ENCODE peak calls at places on chromosomes 1 and 21, in seven cellular contexts. One of them, this sample, is unnamed.

GRCh38 chr1:8388732-8389562 is 71.0 kb downstream of the SLC45A1 start:
- DNase-seq in fibroblast of the conjunctiva: no peak
- DNase-seq in lower leg skin: no peak
- DNase-seq in cardiac muscle cell: no peak
- DNase-seq in stimulated activated CD4-positive, alpha-beta T cell treated with anti-CD3 and anti-CD28 coated beads, Interleukin-1b, Interleukin-23, amount 100 ng/mL, for 48 hours: no peak
- DNase-seq in dorsolateral prefrontal cortex: no peak
- DNase-seq in stimulated activated naive CD8-positive, alpha-beta T cell treated with anti-CD3 and anti-CD28 coated beads, Interleukin-15, Interleukin-2, amounts not matched to agents 100 U/mL and 50 U/mL, for 24 hours: no peak
- DNase-seq in this sample: no peak

GRCh38 chr1:93080424-93080823 is 1.3 kb downstream of the MTF2 start:
- DNase-seq in fibroblast of the conjunctiva: peak
- DNase-seq in lower leg skin: no peak
- DNase-seq in cardiac muscle cell: peak
- DNase-seq in stimulated activated CD4-positive, alpha-beta T cell treated with anti-CD3 and anti-CD28 coated beads, Interleukin-1b, Interleukin-23, amount 100 ng/mL, for 48 hours: no peak
- DNase-seq in dorsolateral prefrontal cortex: no peak
- DNase-seq in stimulated activated naive CD8-positive, alpha-beta T cell treated with anti-CD3 and anti-CD28 coated beads, Interleukin-15, Interleukin-2, amounts not matched to agents 100 U/mL and 50 U/mL, for 24 hours: no peak
- DNase-seq in this sample: peak

GRCh38 chr1:60431593-60431992 is 358.0 kb upstream of the C1orf87 start:
- DNase-seq in fibroblast of the conjunctiva: peak
- DNase-seq in lower leg skin: no peak
- DNase-seq in cardiac muscle cell: peak
- DNase-seq in stimulated activated CD4-positive, alpha-beta T cell treated with anti-CD3 and anti-CD28 coated beads, Interleukin-1b, Interleukin-23, amount 100 ng/mL, for 48 hours: no peak
- DNase-seq in dorsolateral prefrontal cortex: no peak
- DNase-seq in stimulated activated naive CD8-positive, alpha-beta T cell treated with anti-CD3 and anti-CD28 coated beads, Interleukin-15, Interleukin-2, amounts not matched to agents 100 U/mL and 50 U/mL, for 24 hours: no peak
- DNase-seq in this sample: no peak

GRCh38 chr1:227342075-227342829 is 24.0 kb upstream of the CDC42BPA start:
- DNase-seq in fibroblast of the conjunctiva: no peak
- DNase-seq in lower leg skin: no peak
- DNase-seq in cardiac muscle cell: no peak
- DNase-seq in stimulated activated CD4-positive, alpha-beta T cell treated with anti-CD3 and anti-CD28 coated beads, Interleukin-1b, Interleukin-23, amount 100 ng/mL, for 48 hours: no peak
- DNase-seq in dorsolateral prefrontal cortex: no peak
- DNase-seq in stimulated activated naive CD8-positive, alpha-beta T cell treated with anti-CD3 and anti-CD28 coated beads, Interleukin-15, Interleukin-2, amounts not matched to agents 100 U/mL and 50 U/mL, for 24 hours: no peak
- DNase-seq in this sample: no peak

GRCh38 chr1:2778220-2778592 is 23.3 kb downstream of the TTC34 start:
- DNase-seq in fibroblast of the conjunctiva: no peak
- DNase-seq in lower leg skin: peak
- DNase-seq in cardiac muscle cell: no peak
- DNase-seq in stimulated activated CD4-positive, alpha-beta T cell treated with anti-CD3 and anti-CD28 coated beads, Interleukin-1b, Interleukin-23, amount 100 ng/mL, for 48 hours: no peak
- DNase-seq in dorsolateral prefrontal cortex: no peak
- DNase-seq in stimulated activated naive CD8-positive, alpha-beta T cell treated with anti-CD3 and anti-CD28 coated beads, Interleukin-15, Interleukin-2, amounts not matched to agents 100 U/mL and 50 U/mL, for 24 hours: no peak
- DNase-seq in this sample: no peak

GRCh38 chr1:65177457-65177856 is 29.5 kb downstream of the AK4 start:
- DNase-seq in fibroblast of the conjunctiva: no peak
- DNase-seq in lower leg skin: no peak
- DNase-seq in cardiac muscle cell: peak
- DNase-seq in stimulated activated CD4-positive, alpha-beta T cell treated with anti-CD3 and anti-CD28 coated beads, Interleukin-1b, Interleukin-23, amount 100 ng/mL, for 48 hours: no peak
- DNase-seq in dorsolateral prefrontal cortex: no peak
- DNase-seq in stimulated activated naive CD8-positive, alpha-beta T cell treated with anti-CD3 and anti-CD28 coated beads, Interleukin-15, Interleukin-2, amounts not matched to agents 100 U/mL and 50 U/mL, for 24 hours: no peak
- DNase-seq in this sample: no peak

GRCh38 chr1:109902204-109902985 is 8.3 kb upstream of the CSF1 start:
- DNase-seq in fibroblast of the conjunctiva: no peak
- DNase-seq in lower leg skin: no peak
- DNase-seq in cardiac muscle cell: no peak
- DNase-seq in stimulated activated CD4-positive, alpha-beta T cell treated with anti-CD3 and anti-CD28 coated beads, Interleukin-1b, Interleukin-23, amount 100 ng/mL, for 48 hours: no peak
- DNase-seq in dorsolateral prefrontal cortex: no peak
- DNase-seq in stimulated activated naive CD8-positive, alpha-beta T cell treated with anti-CD3 and anti-CD28 coated beads, Interleukin-15, Interleukin-2, amounts not matched to agents 100 U/mL and 50 U/mL, for 24 hours: no peak
- DNase-seq in this sample: no peak

GRCh38 chr1:4594286-4594991 is 60.0 kb upstream of the AJAP1 start:
- DNase-seq in fibroblast of the conjunctiva: no peak
- DNase-seq in lower leg skin: peak
- DNase-seq in cardiac muscle cell: no peak
- DNase-seq in stimulated activated CD4-positive, alpha-beta T cell treated with anti-CD3 and anti-CD28 coated beads, Interleukin-1b, Interleukin-23, amount 100 ng/mL, for 48 hours: no peak
- DNase-seq in dorsolateral prefrontal cortex: no peak
- DNase-seq in stimulated activated naive CD8-positive, alpha-beta T cell treated with anti-CD3 and anti-CD28 coated beads, Interleukin-15, Interleukin-2, amounts not matched to agents 100 U/mL and 50 U/mL, for 24 hours: no peak
- DNase-seq in this sample: no peak

GRCh38 chr21:39601194-39601940 is 11.4 kb upstream of the B3GALT5 start:
- DNase-seq in fibroblast of the conjunctiva: no peak
- DNase-seq in lower leg skin: no peak
- DNase-seq in cardiac muscle cell: no peak
- DNase-seq in stimulated activated CD4-positive, alpha-beta T cell treated with anti-CD3 and anti-CD28 coated beads, Interleukin-1b, Interleukin-23, amount 100 ng/mL, for 48 hours: no peak
- DNase-seq in dorsolateral prefrontal cortex: no peak
- DNase-seq in stimulated activated naive CD8-positive, alpha-beta T cell treated with anti-CD3 and anti-CD28 coated beads, Interleukin-15, Interleukin-2, amounts not matched to agents 100 U/mL and 50 U/mL, for 24 hours: no peak
- DNase-seq in this sample: no peak

GRCh38 chr1:1985375-1986050 is 18.1 kb downstream of the CFAP74 start:
- DNase-seq in fibroblast of the conjunctiva: no peak
- DNase-seq in lower leg skin: no peak
- DNase-seq in cardiac muscle cell: no peak
- DNase-seq in stimulated activated CD4-positive, alpha-beta T cell treated with anti-CD3 and anti-CD28 coated beads, Interleukin-1b, Interleukin-23, amount 100 ng/mL, for 48 hours: no peak
- DNase-seq in dorsolateral prefrontal cortex: no peak
- DNase-seq in stimulated activated naive CD8-positive, alpha-beta T cell treated with anti-CD3 and anti-CD28 coated beads, Interleukin-15, Interleukin-2, amounts not matched to agents 100 U/mL and 50 U/mL, for 24 hours: no peak
- DNase-seq in this sample: no peak

GRCh38 chr1:31944205-31945089 is 6.3 kb upstream of the PTP4A2 start:
- DNase-seq in fibroblast of the conjunctiva: peak
- DNase-seq in lower leg skin: peak
- DNase-seq in cardiac muscle cell: peak
- DNase-seq in stimulated activated CD4-positive, alpha-beta T cell treated with anti-CD3 and anti-CD28 coated beads, Interleukin-1b, Interleukin-23, amount 100 ng/mL, for 48 hours: peak
- DNase-seq in dorsolateral prefrontal cortex: peak
- DNase-seq in stimulated activated naive CD8-positive, alpha-beta T cell treated with anti-CD3 and anti-CD28 coated beads, Interleukin-15, Interleukin-2, amounts not matched to agents 100 U/mL and 50 U/mL, for 24 hours: peak
- DNase-seq in this sample: peak

GRCh38 chr1:101187287-101187686 is 49.5 kb upstream of the S1PR1 start:
- DNase-seq in fibroblast of the conjunctiva: no peak
- DNase-seq in lower leg skin: no peak
- DNase-seq in cardiac muscle cell: no peak
- DNase-seq in stimulated activated CD4-positive, alpha-beta T cell treated with anti-CD3 and anti-CD28 coated beads, Interleukin-1b, Interleukin-23, amount 100 ng/mL, for 48 hours: no peak
- DNase-seq in dorsolateral prefrontal cortex: no peak
- DNase-seq in stimulated activated naive CD8-positive, alpha-beta T cell treated with anti-CD3 and anti-CD28 coated beads, Interleukin-15, Interleukin-2, amounts not matched to agents 100 U/mL and 50 U/mL, for 24 hours: no peak
- DNase-seq in this sample: no peak

GRCh38 chr1:210328032-210328745 is 513 bp upstream of the HHAT start:
- DNase-seq in fibroblast of the conjunctiva: no peak
- DNase-seq in lower leg skin: no peak
- DNase-seq in cardiac muscle cell: peak
- DNase-seq in stimulated activated CD4-positive, alpha-beta T cell treated with anti-CD3 and anti-CD28 coated beads, Interleukin-1b, Interleukin-23, amount 100 ng/mL, for 48 hours: no peak
- DNase-seq in dorsolateral prefrontal cortex: no peak
- DNase-seq in stimulated activated naive CD8-positive, alpha-beta T cell treated with anti-CD3 and anti-CD28 coated beads, Interleukin-15, Interleukin-2, amounts not matched to agents 100 U/mL and 50 U/mL, for 24 hours: no peak
- DNase-seq in this sample: no peak

GRCh38 chr1:21874328-21874727 is 62.3 kb downstream of the LDLRAD2 start:
- DNase-seq in fibroblast of the conjunctiva: no peak
- DNase-seq in lower leg skin: no peak
- DNase-seq in cardiac muscle cell: no peak
- DNase-seq in stimulated activated CD4-positive, alpha-beta T cell treated with anti-CD3 and anti-CD28 coated beads, Interleukin-1b, Interleukin-23, amount 100 ng/mL, for 48 hours: no peak
- DNase-seq in dorsolateral prefrontal cortex: no peak
- DNase-seq in stimulated activated naive CD8-positive, alpha-beta T cell treated with anti-CD3 and anti-CD28 coated beads, Interleukin-15, Interleukin-2, amounts not matched to agents 100 U/mL and 50 U/mL, for 24 hours: no peak
- DNase-seq in this sample: no peak

GRCh38 chr1:21955058-21955457 is 17.9 kb upstream of the HSPG2 start:
- DNase-seq in fibroblast of the conjunctiva: no peak
- DNase-seq in lower leg skin: no peak
- DNase-seq in cardiac muscle cell: no peak
- DNase-seq in stimulated activated CD4-positive, alpha-beta T cell treated with anti-CD3 and anti-CD28 coated beads, Interleukin-1b, Interleukin-23, amount 100 ng/mL, for 48 hours: no peak
- DNase-seq in dorsolateral prefrontal cortex: no peak
- DNase-seq in stimulated activated naive CD8-positive, alpha-beta T cell treated with anti-CD3 and anti-CD28 coated beads, Interleukin-15, Interleukin-2, amounts not matched to agents 100 U/mL and 50 U/mL, for 24 hours: no peak
- DNase-seq in this sample: no peak

GRCh38 chr1:31248276-31248675 is 8.6 kb upstream of the NKAIN1 start:
- DNase-seq in fibroblast of the conjunctiva: no peak
- DNase-seq in lower leg skin: peak
- DNase-seq in cardiac muscle cell: no peak
- DNase-seq in stimulated activated CD4-positive, alpha-beta T cell treated with anti-CD3 and anti-CD28 coated beads, Interleukin-1b, Interleukin-23, amount 100 ng/mL, for 48 hours: no peak
- DNase-seq in dorsolateral prefrontal cortex: no peak
- DNase-seq in stimulated activated naive CD8-positive, alpha-beta T cell treated with anti-CD3 and anti-CD28 coated beads, Interleukin-15, Interleukin-2, amounts not matched to agents 100 U/mL and 50 U/mL, for 24 hours: no peak
- DNase-seq in this sample: no peak

GRCh38 chr1:167460836-167461235 is 57.5 kb downstream of the CD247 start:
- DNase-seq in fibroblast of the conjunctiva: no peak
- DNase-seq in lower leg skin: peak
- DNase-seq in cardiac muscle cell: no peak
- DNase-seq in stimulated activated CD4-positive, alpha-beta T cell treated with anti-CD3 and anti-CD28 coated beads, Interleukin-1b, Interleukin-23, amount 100 ng/mL, for 48 hours: peak
- DNase-seq in dorsolateral prefrontal cortex: peak
- DNase-seq in stimulated activated naive CD8-positive, alpha-beta T cell treated with anti-CD3 and anti-CD28 coated beads, Interleukin-15, Interleukin-2, amounts not matched to agents 100 U/mL and 50 U/mL, for 24 hours: peak
- DNase-seq in this sample: no peak

GRCh38 chr1:178501705-178502329 is 5.1 kb upstream of the CLEC20A start:
- DNase-seq in fibroblast of the conjunctiva: peak
- DNase-seq in lower leg skin: peak
- DNase-seq in cardiac muscle cell: peak
- DNase-seq in stimulated activated CD4-positive, alpha-beta T cell treated with anti-CD3 and anti-CD28 coated beads, Interleukin-1b, Interleukin-23, amount 100 ng/mL, for 48 hours: peak
- DNase-seq in dorsolateral prefrontal cortex: peak
- DNase-seq in stimulated activated naive CD8-positive, alpha-beta T cell treated with anti-CD3 and anti-CD28 coated beads, Interleukin-15, Interleukin-2, amounts not matched to agents 100 U/mL and 50 U/mL, for 24 hours: peak
- DNase-seq in this sample: peak

GRCh38 chr21:46454634-46455390 is 3.9 kb upstream of the DIP2A start:
- DNase-seq in fibroblast of the conjunctiva: no peak
- DNase-seq in lower leg skin: no peak
- DNase-seq in cardiac muscle cell: peak
- DNase-seq in stimulated activated CD4-positive, alpha-beta T cell treated with anti-CD3 and anti-CD28 coated beads, Interleukin-1b, Interleukin-23, amount 100 ng/mL, for 48 hours: no peak
- DNase-seq in dorsolateral prefrontal cortex: no peak
- DNase-seq in stimulated activated naive CD8-positive, alpha-beta T cell treated with anti-CD3 and anti-CD28 coated beads, Interleukin-15, Interleukin-2, amounts not matched to agents 100 U/mL and 50 U/mL, for 24 hours: no peak
- DNase-seq in this sample: peak

GRCh38 chr1:41498809-41499208 is 14.3 kb upstream of the EDN2 start:
- DNase-seq in fibroblast of the conjunctiva: no peak
- DNase-seq in lower leg skin: peak
- DNase-seq in cardiac muscle cell: peak
- DNase-seq in stimulated activated CD4-positive, alpha-beta T cell treated with anti-CD3 and anti-CD28 coated beads, Interleukin-1b, Interleukin-23, amount 100 ng/mL, for 48 hours: no peak
- DNase-seq in dorsolateral prefrontal cortex: no peak
- DNase-seq in stimulated activated naive CD8-positive, alpha-beta T cell treated with anti-CD3 and anti-CD28 coated beads, Interleukin-15, Interleukin-2, amounts not matched to agents 100 U/mL and 50 U/mL, for 24 hours: no peak
- DNase-seq in this sample: peak

GRCh38 chr1:235075121-235075954 is 53.3 kb downstream of the TOMM20 start:
- DNase-seq in fibroblast of the conjunctiva: no peak
- DNase-seq in lower leg skin: peak
- DNase-seq in cardiac muscle cell: peak
- DNase-seq in stimulated activated CD4-positive, alpha-beta T cell treated with anti-CD3 and anti-CD28 coated beads, Interleukin-1b, Interleukin-23, amount 100 ng/mL, for 48 hours: peak
- DNase-seq in dorsolateral prefrontal cortex: peak
- DNase-seq in stimulated activated naive CD8-positive, alpha-beta T cell treated with anti-CD3 and anti-CD28 coated beads, Interleukin-15, Interleukin-2, amounts not matched to agents 100 U/mL and 50 U/mL, for 24 hours: peak
- DNase-seq in this sample: peak

GRCh38 chr1:185646202-185646683 is 87.9 kb upstream of the HMCN1 start:
- DNase-seq in fibroblast of the conjunctiva: peak
- DNase-seq in lower leg skin: no peak
- DNase-seq in cardiac muscle cell: peak
- DNase-seq in stimulated activated CD4-positive, alpha-beta T cell treated with anti-CD3 and anti-CD28 coated beads, Interleukin-1b, Interleukin-23, amount 100 ng/mL, for 48 hours: no peak
- DNase-seq in dorsolateral prefrontal cortex: no peak
- DNase-seq in stimulated activated naive CD8-positive, alpha-beta T cell treated with anti-CD3 and anti-CD28 coated beads, Interleukin-15, Interleukin-2, amounts not matched to agents 100 U/mL and 50 U/mL, for 24 hours: no peak
- DNase-seq in this sample: peak

GRCh38 chr1:98903261-98903660 is 101.4 kb downstream of the PLPPR5 start:
- DNase-seq in fibroblast of the conjunctiva: peak
- DNase-seq in lower leg skin: no peak
- DNase-seq in cardiac muscle cell: peak
- DNase-seq in stimulated activated CD4-positive, alpha-beta T cell treated with anti-CD3 and anti-CD28 coated beads, Interleukin-1b, Interleukin-23, amount 100 ng/mL, for 48 hours: no peak
- DNase-seq in dorsolateral prefrontal cortex: no peak
- DNase-seq in stimulated activated naive CD8-positive, alpha-beta T cell treated with anti-CD3 and anti-CD28 coated beads, Interleukin-15, Interleukin-2, amounts not matched to agents 100 U/mL and 50 U/mL, for 24 hours: no peak
- DNase-seq in this sample: peak

GRCh38 chr1:209045326-209046057 is 538.0 kb upstream of the CAMK1G start:
- DNase-seq in fibroblast of the conjunctiva: no peak
- DNase-seq in lower leg skin: no peak
- DNase-seq in cardiac muscle cell: no peak
- DNase-seq in stimulated activated CD4-positive, alpha-beta T cell treated with anti-CD3 and anti-CD28 coated beads, Interleukin-1b, Interleukin-23, amount 100 ng/mL, for 48 hours: no peak
- DNase-seq in dorsolateral prefrontal cortex: no peak
- DNase-seq in stimulated activated naive CD8-positive, alpha-beta T cell treated with anti-CD3 and anti-CD28 coated beads, Interleukin-15, Interleukin-2, amounts not matched to agents 100 U/mL and 50 U/mL, for 24 hours: no peak
- DNase-seq in this sample: no peak

GRCh38 chr1:92792340-92792782 is 7.5 kb upstream of the EVI5 start:
- DNase-seq in fibroblast of the conjunctiva: no peak
- DNase-seq in lower leg skin: no peak
- DNase-seq in cardiac muscle cell: peak
- DNase-seq in stimulated activated CD4-positive, alpha-beta T cell treated with anti-CD3 and anti-CD28 coated beads, Interleukin-1b, Interleukin-23, amount 100 ng/mL, for 48 hours: no peak
- DNase-seq in dorsolateral prefrontal cortex: no peak
- DNase-seq in stimulated activated naive CD8-positive, alpha-beta T cell treated with anti-CD3 and anti-CD28 coated beads, Interleukin-15, Interleukin-2, amounts not matched to agents 100 U/mL and 50 U/mL, for 24 hours: no peak
- DNase-seq in this sample: peak

GRCh38 chr1:91651671-91652071 is 151.0 kb downstream of the CDC7 start:
- DNase-seq in fibroblast of the conjunctiva: peak
- DNase-seq in lower leg skin: peak
- DNase-seq in cardiac muscle cell: peak
- DNase-seq in stimulated activated CD4-positive, alpha-beta T cell treated with anti-CD3 and anti-CD28 coated beads, Interleukin-1b, Interleukin-23, amount 100 ng/mL, for 48 hours: no peak
- DNase-seq in dorsolateral prefrontal cortex: no peak
- DNase-seq in stimulated activated naive CD8-positive, alpha-beta T cell treated with anti-CD3 and anti-CD28 coated beads, Interleukin-15, Interleukin-2, amounts not matched to agents 100 U/mL and 50 U/mL, for 24 hours: no peak
- DNase-seq in this sample: peak

GRCh38 chr1:14413809-14414208 is 184.7 kb upstream of the KAZN start:
- DNase-seq in fibroblast of the conjunctiva: peak
- DNase-seq in lower leg skin: peak
- DNase-seq in cardiac muscle cell: peak
- DNase-seq in stimulated activated CD4-positive, alpha-beta T cell treated with anti-CD3 and anti-CD28 coated beads, Interleukin-1b, Interleukin-23, amount 100 ng/mL, for 48 hours: no peak
- DNase-seq in dorsolateral prefrontal cortex: no peak
- DNase-seq in stimulated activated naive CD8-positive, alpha-beta T cell treated with anti-CD3 and anti-CD28 coated beads, Interleukin-15, Interleukin-2, amounts not matched to agents 100 U/mL and 50 U/mL, for 24 hours: no peak
- DNase-seq in this sample: no peak

GRCh38 chr1:85428471-85429077 is 36.4 kb downstream of the DDAH1 start:
- DNase-seq in fibroblast of the conjunctiva: no peak
- DNase-seq in lower leg skin: no peak
- DNase-seq in cardiac muscle cell: no peak
- DNase-seq in stimulated activated CD4-positive, alpha-beta T cell treated with anti-CD3 and anti-CD28 coated beads, Interleukin-1b, Interleukin-23, amount 100 ng/mL, for 48 hours: no peak
- DNase-seq in dorsolateral prefrontal cortex: no peak
- DNase-seq in stimulated activated naive CD8-positive, alpha-beta T cell treated with anti-CD3 and anti-CD28 coated beads, Interleukin-15, Interleukin-2, amounts not matched to agents 100 U/mL and 50 U/mL, for 24 hours: no peak
- DNase-seq in this sample: peak

GRCh38 chr1:23793018-23793781 is 2.3 kb downstream of the LYPLA2 start:
- DNase-seq in fibroblast of the conjunctiva: no peak
- DNase-seq in lower leg skin: no peak
- DNase-seq in cardiac muscle cell: peak
- DNase-seq in stimulated activated CD4-positive, alpha-beta T cell treated with anti-CD3 and anti-CD28 coated beads, Interleukin-1b, Interleukin-23, amount 100 ng/mL, for 48 hours: peak
- DNase-seq in dorsolateral prefrontal cortex: peak
- DNase-seq in stimulated activated naive CD8-positive, alpha-beta T cell treated with anti-CD3 and anti-CD28 coated beads, Interleukin-15, Interleukin-2, amounts not matched to agents 100 U/mL and 50 U/mL, for 24 hours: peak
- DNase-seq in this sample: peak

GRCh38 chr21:15826147-15826780 is 96.5 kb downstream of the USP25 start:
- DNase-seq in fibroblast of the conjunctiva: peak
- DNase-seq in lower leg skin: no peak
- DNase-seq in cardiac muscle cell: peak
- DNase-seq in stimulated activated CD4-positive, alpha-beta T cell treated with anti-CD3 and anti-CD28 coated beads, Interleukin-1b, Interleukin-23, amount 100 ng/mL, for 48 hours: no peak
- DNase-seq in dorsolateral prefrontal cortex: no peak
- DNase-seq in stimulated activated naive CD8-positive, alpha-beta T cell treated with anti-CD3 and anti-CD28 coated beads, Interleukin-15, Interleukin-2, amounts not matched to agents 100 U/mL and 50 U/mL, for 24 hours: no peak
- DNase-seq in this sample: peak

This sample was measured in dermis microvascular lymphatic vessel endothelial cell.